ENCODE peak calls at places on chromosomes 5 and 9, in ten cellular contexts. F, J, M, U, G, A, T, Z, C and K are unnamed samples. For H3K4me1 and H3K9me3, the result is how much of the 10 kb centered on the place peaks cover.

GRCh38 chr5:59562756-59563389 is 330.7 kb downstream of the PDE4D start:
- DNase-seq in F (peak), J (peak), M (peak), U (peak), G (peak), A (peak), T (peak), Z (peak), C (peak), K (no peak)

GRCh38 chr9:81636280-81636653 is 53.1 kb downstream of the TLE1 start:
- DNase-seq in F (no peak), J (no peak), M (no peak), U (no peak), G (no peak), A (no peak), T (no peak), Z (no peak), C (no peak), K (no peak)

GRCh38 chr5:111124793-111125192 is 32.6 kb downstream of the WDR36 start:
- DNase-seq in F (no peak), J (no peak), M (no peak), U (no peak), G (no peak), A (peak), T (no peak), Z (no peak), C (no peak), K (no peak)

GRCh38 chr5:127925916-127926315 is 157.7 kb upstream of the SLC12A2 start:
- DNase-seq in F (peak), J (no peak), M (peak), U (no peak), G (no peak), A (peak), T (no peak), Z (no peak), C (no peak), K (no peak)

GRCh38 chr5:100828071-100828689 is 74.9 kb downstream of the ST8SIA4 start:
- DNase-seq in F (peak), J (no peak), M (no peak), U (no peak), G (no peak), A (peak), T (no peak), Z (no peak), C (no peak), K (no peak)

GRCh38 chr5:138241688-138242547 is 28.8 kb upstream of the CDC23 start:
- DNase-seq in F (peak), J (peak), M (no peak), U (no peak), G (peak), A (peak), T (no peak), Z (peak), C (peak), K (peak)

GRCh38 chr5:164959761-164960160 is 1454.3 kb downstream of the MAT2B start:
- DNase-seq in F (no peak), J (no peak), M (no peak), U (no peak), G (no peak), A (no peak), T (no peak), Z (no peak), C (no peak), K (no peak)

GRCh38 chr5:14914603-14915277 is 43.2 kb upstream of the ANKH start:
- DNase-seq in F (peak), J (no peak), M (peak), U (peak), G (no peak), A (peak), T (no peak), Z (peak), C (no peak), K (peak)

GRCh38 chr9:137447722-137448568 is 6.8 kb upstream of the ENTPD8 start:
- DNase-seq in F (no peak), J (no peak), M (no peak), U (no peak), G (no peak), A (no peak), T (no peak), Z (no peak), C (no peak), K (no peak)

GRCh38 chr9:118711843-118712242 is 657.4 kb downstream of the BRINP1 start:
- DNase-seq in F (no peak), J (no peak), M (no peak), U (no peak), G (peak), A (no peak), T (no peak), Z (no peak), C (no peak), K (no peak)

GRCh38 chr9:101027733-101028345 is 688 bp upstream of the PLPPR1 start:
- DNase-seq in F (no peak), J (no peak), M (no peak), U (no peak), G (peak), A (no peak), T (no peak), Z (no peak), C (no peak), K (no peak)

GRCh38 chr9:123513554-123513953 is 157.6 kb downstream of the CRB2 start:
- DNase-seq in F (no peak), J (no peak), M (peak), U (no peak), G (no peak), A (no peak), T (no peak), Z (no peak), C (no peak), K (no peak)

GRCh38 chr5:132408965-132409364 is 39.5 kb downstream of the SLC22A5 start:
- DNase-seq in F (no peak), J (no peak), M (no peak), U (no peak), G (no peak), A (no peak), T (no peak), Z (no peak), C (no peak), K (no peak)

GRCh38 chr9:131391504-131391903 is 2.4 kb upstream of the PRRC2B start:
- DNase-seq in F (no peak), J (no peak), M (no peak), U (no peak), G (no peak), A (no peak), T (no peak), Z (no peak), C (no peak), K (no peak)

GRCh38 chr9:95272830-95273229 is 44.7 kb downstream of the FANCC start:
- DNase-seq in F (no peak), J (no peak), M (no peak), U (no peak), G (no peak), A (no peak), T (no peak), Z (no peak), C (no peak), K (no peak)

GRCh38 chr9:130897105-130897751 is 616 bp upstream of the QRFP start:
- DNase-seq in F (no peak), J (no peak), M (no peak), U (no peak), G (no peak), A (no peak), T (no peak), Z (no peak), C (no peak), K (no peak)

GRCh38 chr5:61055434-61056006 is 106.7 kb downstream of the SMIM15 start:
- DNase-seq in F (peak), J (no peak), M (peak), U (peak), G (peak), A (peak), T (peak), Z (peak), C (peak), K (peak)

GRCh38 chr9:36970007-36970888 is 63.8 kb downstream of the PAX5 start:
- DNase-seq in F (no peak), J (no peak), M (peak), U (no peak), G (no peak), A (peak), T (no peak), Z (peak), C (no peak), K (no peak)

GRCh38 chr5:1536298-1537165 is 12.8 kb upstream of the LPCAT1 start:
- DNase-seq in F (no peak), J (peak), M (no peak), U (peak), G (no peak), A (peak), T (peak), Z (peak), C (peak), K (peak)

GRCh38 chr9:98558575-98558974 is 150.2 kb downstream of the GABBR2 start:
- DNase-seq in F (peak), J (no peak), M (no peak), U (peak), G (no peak), A (peak), T (no peak), Z (no peak), C (no peak), K (no peak)

GRCh38 chr5:79547982-79548381 is 34.0 kb upstream of the HOMER1 start:
- DNase-seq in F (no peak), J (no peak), M (peak), U (no peak), G (no peak), A (peak), T (no peak), Z (no peak), C (no peak), K (no peak)

GRCh38 chr5:143241892-143242291 is 161.6 kb downstream of the NR3C1 start:
- DNase-seq in F (peak), J (no peak), M (peak), U (peak), G (no peak), A (peak), T (no peak), Z (peak), C (peak), K (no peak)

DNA sequence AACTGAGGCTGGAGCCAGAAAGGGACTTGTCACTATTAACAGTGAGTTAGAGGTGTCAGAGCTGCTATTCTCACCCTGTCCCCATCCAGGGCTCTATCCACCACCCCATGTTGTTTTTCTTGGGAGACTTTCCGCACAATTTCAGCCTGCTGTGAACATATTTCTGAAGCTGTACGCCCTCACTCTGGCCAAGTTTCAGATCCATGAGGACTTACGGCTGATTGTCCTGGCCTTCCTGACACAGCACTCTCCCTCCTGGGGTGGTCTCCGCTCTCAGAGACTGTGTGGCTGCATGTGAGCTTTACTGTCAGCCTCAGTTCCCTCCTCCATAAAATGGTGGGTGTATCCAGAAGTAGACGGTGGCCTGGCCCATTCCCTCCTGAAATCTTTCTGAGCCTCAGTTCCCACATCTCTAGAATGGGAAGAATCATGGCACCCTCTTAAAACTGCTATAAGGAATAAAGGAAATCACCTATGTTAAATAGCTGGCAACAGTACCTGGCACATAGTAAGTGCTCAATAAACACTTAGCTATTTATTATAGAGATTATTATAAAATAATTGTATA is 799 bp upstream of the IL17B start:
- DNase-seq in F (no peak), J (no peak), M (no peak), U (no peak), G (no peak), A (no peak), T (no peak), Z (no peak), C (no peak), K (no peak)
- H3K4me1 ChIP-seq in F (under half), J (under half), M (under half), U (under half), G (under half), A (under half), T (under half), Z (under half), C (under half), K (under half)

GRCh38 chr5:119396265-119396664 is 40.4 kb downstream of the TNFAIP8 start:
- DNase-seq in F (no peak), J (no peak), M (no peak), U (no peak), G (no peak), A (no peak), T (no peak), Z (no peak), C (no peak), K (no peak)
- H3K9me3 ChIP-seq in F (under half), J (under half), M (under half), U (under half), G (under half), A (under half), T (under half), Z (under half), C (under half), K (under half)

DNA sequence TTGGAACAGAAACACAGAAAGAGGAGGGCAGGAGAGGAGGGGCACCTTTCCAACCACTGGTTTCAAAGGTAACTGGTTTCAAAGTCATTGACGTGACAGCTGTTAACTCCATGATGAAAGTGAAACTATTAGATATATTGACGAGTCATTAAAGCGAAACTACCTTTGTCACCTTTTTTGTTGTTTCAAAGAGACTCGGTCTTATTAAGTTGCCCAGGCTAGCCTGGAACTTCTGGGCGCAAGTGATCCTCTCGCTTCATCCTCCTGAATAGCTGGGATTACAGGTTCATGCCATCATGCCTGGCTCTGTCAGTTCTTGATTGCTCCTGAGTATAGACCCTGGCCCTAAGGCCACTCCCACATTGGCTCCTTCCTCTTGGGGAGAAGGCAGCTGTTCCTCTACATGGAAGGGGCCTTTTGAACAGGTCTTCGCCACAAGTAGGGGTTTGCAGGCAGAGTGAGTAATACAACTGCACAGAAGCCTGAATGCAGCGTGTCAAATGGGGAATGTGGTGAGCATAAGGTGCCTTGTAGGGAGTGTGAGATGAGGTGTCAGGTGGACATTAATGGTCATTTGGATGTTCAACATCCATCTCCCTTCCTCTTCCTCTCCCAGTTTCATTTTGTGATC is 3.4 kb upstream of the F12 start:
- DNase-seq in F (no peak), J (no peak), M (no peak), U (no peak), G (no peak), A (no peak), T (peak), Z (no peak), C (no peak), K (no peak)
- H3K9ac ChIP-seq in F (no peak), J (no peak), M (no peak), U (no peak), G (no peak), A (no peak), T (peak), Z (no peak), C (no peak), K (no peak)

GRCh38 chr9:92748233-92748497 is 16.5 kb downstream of the BICD2 start:
- DNase-seq in F (no peak), J (no peak), M (no peak), U (no peak), G (no peak), A (no peak), T (no peak), Z (no peak), C (no peak), K (no peak)

GRCh38 chr9:92745236-92745790 is 19.3 kb downstream of the BICD2 start:
- DNase-seq in F (no peak), J (no peak), M (no peak), U (no peak), G (no peak), A (no peak), T (no peak), Z (no peak), C (no peak), K (no peak)

GRCh38 chr9:92745881-92746280 is 18.8 kb downstream of the BICD2 start:
- DNase-seq in F (no peak), J (no peak), M (no peak), U (no peak), G (no peak), A (no peak), T (no peak), Z (no peak), C (no peak), K (no peak)

GRCh38 chr9:92747459-92748232 is 17.0 kb downstream of the BICD2 start:
- DNase-seq in F (peak), J (no peak), M (peak), U (peak), G (no peak), A (peak), T (no peak), Z (peak), C (peak), K (peak)

GRCh38 chr9:92746567-92747458 is 17.8 kb downstream of the BICD2 start:
- DNase-seq in F (peak), J (peak), M (no peak), U (peak), G (no peak), A (peak), T (no peak), Z (peak), C (peak), K (peak)
- H3K4me1 ChIP-seq in F (under half), J (under half), M (under half), U (under half), G (under half), A (under half), T (under half), Z (under half), C (under half), K (under half)

GRCh38 chr9:113928269-113928668 is 52.2 kb downstream of the ZNF618 start:
- DNase-seq in F (no peak), J (no peak), M (no peak), U (no peak), G (no peak), A (no peak), T (no peak), Z (peak), C (peak), K (no peak)
- H3K9me3 ChIP-seq in F (under half), J (under half), M (under half), U (under half), G (under half), A (under half), T (under half), Z (under half), C (under half), K (under half)

GRCh38 chr5:107589520-107590193 is 81.1 kb downstream of the EFNA5 start:
- DNase-seq in F (no peak), J (no peak), M (no peak), U (no peak), G (no peak), A (no peak), T (no peak), Z (peak), C (no peak), K (no peak)
- H3K9ac ChIP-seq in F (no peak), J (no peak), M (no peak), U (no peak), G (no peak), A (no peak), T (no peak), Z (no peak), C (no peak), K (no peak)

GRCh38 chr5:157566902-157567489 is 8.6 kb downstream of the ADAM19 start:
- DNase-seq in F (no peak), J (no peak), M (no peak), U (no peak), G (no peak), A (no peak), T (no peak), Z (no peak), C (no peak), K (no peak)

GRCh38 chr5:157562111-157562581 is 13.4 kb downstream of the ADAM19 start:
- DNase-seq in F (peak), J (no peak), M (no peak), U (peak), G (no peak), A (peak), T (no peak), Z (peak), C (no peak), K (no peak)

GRCh38 chr5:157561105-157561504 is 14.5 kb downstream of the ADAM19 start:
- DNase-seq in F (peak), J (no peak), M (no peak), U (no peak), G (no peak), A (no peak), T (no peak), Z (no peak), C (no peak), K (no peak)

GRCh38 chr5:157563373-157564148 is 12.0 kb downstream of the ADAM19 start:
- DNase-seq in F (peak), J (no peak), M (peak), U (peak), G (no peak), A (peak), T (no peak), Z (peak), C (peak), K (peak)

DNA sequence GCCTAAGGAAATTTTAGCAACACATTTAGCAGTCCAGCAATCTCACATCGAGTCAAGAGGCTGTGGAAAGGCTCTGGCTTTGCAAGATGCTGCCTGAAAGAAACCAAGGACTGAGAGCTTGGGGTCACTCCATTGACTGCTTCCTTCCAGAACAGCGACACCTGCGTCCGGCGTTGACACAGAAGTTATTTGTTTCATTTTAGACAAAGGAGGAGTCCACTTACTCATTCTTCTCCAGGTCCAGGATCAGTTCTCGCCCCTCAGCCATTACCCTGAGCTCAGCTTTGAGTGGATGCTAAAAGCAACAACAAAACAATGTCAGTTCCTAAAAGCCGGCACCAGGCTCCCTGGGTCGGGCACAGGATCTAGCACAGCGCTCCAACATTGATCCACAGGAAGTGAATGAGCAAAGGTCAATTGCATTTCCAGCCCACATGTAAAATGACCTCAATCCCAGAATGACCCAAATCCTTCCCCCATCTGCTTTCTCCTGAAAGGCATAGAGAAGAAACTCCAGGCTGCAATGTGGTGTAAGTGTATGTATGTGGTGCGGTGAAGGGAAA is 11.3 kb downstream of the ADAM19 start:
- DNase-seq in F (peak), J (no peak), M (no peak), U (no peak), G (no peak), A (no peak), T (no peak), Z (no peak), C (peak), K (no peak)
- H3K4me1 ChIP-seq in F (under half), J (under half), M (under half), U (under half), G (under half), A (under half), T (under half), Z (under half), C (under half), K (under half)

GRCh38 chr5:3602713-3603502 is 7.3 kb downstream of the IRX1 start:
- DNase-seq in F (peak), J (peak), M (no peak), U (no peak), G (peak), A (peak), T (no peak), Z (no peak), C (no peak), K (no peak)
- H3K9me3 ChIP-seq in F (under half), J (under half), M (under half), U (under half), G (under half), A (under half), T (under half), Z (under half), C (under half), K (under half)

DNA sequence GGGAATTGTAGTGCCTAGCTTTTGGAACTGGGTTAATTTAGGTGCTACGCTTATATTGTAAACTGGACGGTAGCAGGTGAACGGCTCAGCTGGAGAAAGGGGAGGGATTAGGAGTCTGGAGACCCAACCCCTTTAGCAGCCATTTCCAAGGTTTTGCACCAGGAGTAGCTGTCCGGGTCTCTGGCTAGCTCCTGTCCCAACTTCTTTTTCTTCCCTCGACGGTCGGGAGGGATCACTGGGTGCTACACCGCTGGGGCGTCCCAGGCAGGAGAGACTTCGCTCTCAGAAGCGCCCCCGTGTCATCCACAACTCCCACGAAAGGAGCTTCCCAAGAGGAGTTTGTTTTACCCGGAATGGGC is 1640.9 kb upstream of the C9orf72 start:
- DNase-seq in F (peak), J (peak), M (peak), U (no peak), G (peak), A (no peak), T (no peak), Z (peak), C (no peak), K (no peak)
- H3K9ac ChIP-seq in F (no peak), J (peak), M (peak), U (no peak), G (no peak), A (no peak), T (no peak), Z (no peak), C (no peak), K (no peak)